ENCODE peak calls at places on chromosomes 5 and 9, in five cellular contexts. E, T, H, C and S are unnamed samples.

GRCh38 chr5:135129307-135129706 is 95.3 kb upstream of the PITX1 start:
- DNase-seq in H (no peak), E (no peak), C (no peak), T (no peak), S (no peak)

GRCh38 chr5:158451203-158451982 is 592.4 kb upstream of the CLINT1 start:
- DNase-seq in C (peak; percentile 86), H (no peak), E (peak; percentile 67), T (no peak), S (peak; percentile 89)

GRCh38 chr5:55205001-55205400 is 22.1 kb downstream of the MCIDAS start:
- DNase-seq in T (no peak), C (no peak), H (no peak), E (no peak), S (no peak)

GRCh38 chr5:77550416-77550815 is 58.3 kb upstream of the WDR41 start:
- DNase-seq in C (peak; percentile 21), E (no peak), T (no peak), H (no peak), S (peak; percentile 14)

GRCh38 chr9:73370053-73370452 is 218.4 kb downstream of the ANXA1 start:
- DNase-seq in E (no peak), C (no peak), T (peak; percentile 64), H (no peak), S (peak; percentile 29)

GRCh38 chr9:19020886-19021285 is 12.1 kb downstream of the SAXO1 start:
- DNase-seq in T (no peak), H (no peak), C (no peak), E (no peak), S (no peak)

GRCh38 chr9:105114956-105115728 is 129.3 kb upstream of the SLC44A1 start:
- DNase-seq in E (peak; percentile 37), C (no peak), H (no peak), T (no peak), S (no peak)

GRCh38 chr5:5271606-5272321 is 131.6 kb downstream of the ADAMTS16 start:
- DNase-seq in H (no peak), C (no peak), E (no peak), T (no peak), S (no peak)

GRCh38 chr9:132214027-132214622 is 52.3 kb downstream of the NTNG2 start:
- DNase-seq in H (no peak), T (no peak), E (peak; percentile 61), C (peak; percentile 89), S (peak; percentile 79)

GRCh38 chr5:7397005-7397546 is 1.1 kb downstream of the ADCY2 start:
- DNase-seq in C (peak; percentile 32), E (no peak), H (no peak), T (no peak), S (peak; percentile 14)

GRCh38 chr9:113309204-113309813 is 6.1 kb upstream of the RNF183 start:
- DNase-seq in C (peak; percentile 73), E (peak; percentile 70), H (peak; percentile 53), T (peak; percentile 36), S (peak; percentile 57)
- TF ChIP-seq CTCF in C (peak; percentile 85), E (peak; percentile 85), H (peak; percentile 72), T (peak; percentile 90), S (peak; percentile 90)

DNA sequence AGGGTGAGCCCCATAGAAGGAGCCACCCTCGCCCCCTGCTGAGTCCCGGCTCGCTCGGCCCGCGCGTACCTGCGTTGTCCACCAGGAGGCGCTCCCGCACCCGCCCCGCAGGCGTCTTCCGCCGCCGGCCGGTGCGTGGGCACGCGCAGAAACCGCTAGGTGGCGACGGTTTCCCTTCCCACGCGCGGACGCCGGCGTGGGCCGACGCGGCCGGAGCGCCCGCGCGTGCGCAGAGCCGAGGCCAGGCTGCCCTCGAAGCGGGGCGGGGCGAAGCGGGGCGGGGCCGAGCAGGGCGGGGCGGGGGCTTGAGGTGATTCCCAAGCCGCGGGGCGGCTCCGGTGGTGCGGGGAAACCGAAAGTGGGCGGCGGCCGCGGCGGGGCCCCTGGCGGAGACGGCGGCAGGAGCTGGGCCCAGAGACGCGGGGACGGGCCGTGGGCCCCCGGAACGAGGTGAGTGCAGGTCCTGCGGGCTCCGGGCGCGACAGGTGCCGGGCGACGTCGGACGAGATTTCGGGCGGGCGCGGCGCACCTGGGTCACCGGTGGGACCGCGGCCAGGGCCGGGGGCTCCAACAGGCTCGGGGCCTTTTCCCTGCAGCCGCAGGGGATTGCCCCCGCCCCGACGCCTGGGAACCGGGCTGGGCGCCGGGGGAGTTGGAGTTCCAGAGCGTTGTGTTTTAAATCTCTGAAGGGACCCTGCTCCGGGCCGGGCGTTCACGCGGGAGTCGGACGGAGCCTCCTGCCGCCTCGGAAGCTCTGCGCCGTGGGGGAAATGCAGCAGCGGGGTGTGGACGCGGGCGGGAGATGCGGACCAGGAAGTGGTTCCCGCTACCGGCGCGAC is at the start of gene TDRD7:
- DNase-seq in C (peak; percentile 77), T (peak; percentile 97), E (peak; percentile 73), H (peak; percentile 65), S (peak; percentile 71)
- H3K4me3 ChIP-seq in C (peak within 1 kb of the TSS; percentile 77), T (peak within 1 kb of the TSS; percentile 82), E (peak within 1 kb of the TSS; percentile 84), H (peak within 1 kb of the TSS; percentile 83), S (peak within 1 kb of the TSS; percentile 64)

DNA sequence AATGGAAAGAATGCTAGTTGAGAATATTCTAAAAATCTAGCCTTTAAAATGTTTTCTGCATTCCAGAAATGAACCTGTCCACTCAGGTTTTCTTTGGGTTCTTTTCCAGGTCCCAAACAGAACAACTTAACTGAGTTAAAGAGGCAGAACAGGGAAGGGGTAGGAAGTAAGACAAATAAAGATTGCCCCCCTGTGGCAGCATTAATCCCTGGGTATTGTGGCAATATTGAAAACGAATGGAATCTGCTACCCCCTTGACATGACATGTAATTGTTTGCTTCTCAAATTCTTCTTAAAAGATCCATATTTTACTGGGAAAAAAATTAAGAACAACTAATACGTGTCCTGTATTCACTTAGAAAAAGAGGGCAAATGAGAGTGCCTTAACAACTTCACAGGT is 9.3 kb upstream of the RBM22 start:
- DNase-seq in H (no peak), T (peak; percentile 22), E (peak; percentile 19), C (no peak), S (no peak)
- TF ChIP-seq CTCF in H (peak; percentile 49), T (peak; percentile 49), E (peak; percentile 26), C (peak; percentile 31), S (peak; percentile 23)

DNA sequence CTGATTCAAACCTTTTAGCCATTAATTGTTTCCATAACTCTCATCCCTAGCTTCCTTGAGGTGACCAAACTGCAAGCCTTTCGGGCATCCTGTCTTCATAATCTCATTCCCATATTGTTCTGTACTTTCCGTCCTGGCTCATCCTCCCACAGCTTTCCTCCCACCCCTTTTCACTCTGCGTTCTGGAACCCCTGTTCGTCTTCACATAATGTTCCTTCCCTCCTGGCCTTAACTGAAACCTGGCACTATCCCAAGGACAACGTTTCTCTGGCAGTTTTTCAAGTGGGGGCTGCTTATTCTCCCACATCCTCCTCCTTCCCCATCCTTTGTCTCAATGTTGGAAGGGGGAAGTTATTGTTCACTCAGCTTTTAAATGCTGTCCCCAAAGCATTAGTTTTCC is 1.5 kb downstream of the ZNF189 start:
- DNase-seq in H (no peak), E (no peak), T (peak; percentile 11), C (peak; percentile 10), S (peak; percentile 42)
- H3K4me3 ChIP-seq in H (peak overlapping the region; percentile 90), E (peak overlapping the region; percentile 85), T (peak overlapping the region; percentile 79), C (peak overlapping the region; percentile 83), S (peak overlapping the region; percentile 77)

GRCh38 chr5:152140391-152140790 is 215.7 kb upstream of the GLRA1 start:
- DNase-seq in E (no peak), C (no peak), T (no peak), H (no peak), S (no peak)

GRCh38 chr5:152144556-152144955 is 219.9 kb upstream of the GLRA1 start:
- DNase-seq in C (no peak), T (no peak), H (no peak), E (no peak), S (no peak)

GRCh38 chr5:152146566-152146965 is 221.9 kb upstream of the GLRA1 start:
- DNase-seq in H (no peak), T (no peak), E (no peak), C (no peak), S (no peak)

DNA sequence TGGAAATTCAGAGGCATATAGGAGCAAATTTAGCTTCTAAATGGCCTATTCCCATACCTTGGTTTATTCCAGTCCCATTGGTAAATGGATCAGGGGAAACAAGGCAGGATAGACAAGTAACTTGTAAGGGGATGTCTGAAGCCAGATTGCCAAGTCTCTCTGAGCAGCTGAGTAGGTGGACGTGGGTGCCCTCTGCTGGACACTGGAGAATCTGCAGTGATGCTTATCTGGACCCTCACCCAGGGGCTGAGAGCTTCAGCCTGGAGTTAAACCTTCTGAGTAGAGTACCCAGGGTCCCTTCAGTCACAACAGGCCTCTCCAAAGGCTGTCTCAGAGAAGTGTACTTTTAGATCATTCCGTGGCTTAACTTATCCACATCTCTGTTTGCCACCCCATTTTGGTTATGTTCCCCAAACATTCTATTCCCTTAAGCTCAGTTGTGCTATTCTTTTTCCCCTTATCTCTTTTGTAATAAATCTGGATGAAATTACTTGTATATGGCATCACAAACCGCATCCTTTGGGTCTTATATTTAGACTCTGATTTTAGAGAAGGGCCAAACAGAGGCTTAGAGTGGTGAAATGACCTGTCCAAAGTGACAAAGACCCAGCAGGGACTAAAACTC is 218.3 kb upstream of the GLRA1 start:
- DNase-seq in E (peak; percentile 67), C (peak; percentile 68), T (peak; percentile 70), H (peak; percentile 43), S (peak; percentile 57)
- TF ChIP-seq CTCF in E (peak; percentile 97), C (peak; percentile 91), T (peak; percentile 76), H (peak; percentile 84), S (peak; percentile 84)

DNA sequence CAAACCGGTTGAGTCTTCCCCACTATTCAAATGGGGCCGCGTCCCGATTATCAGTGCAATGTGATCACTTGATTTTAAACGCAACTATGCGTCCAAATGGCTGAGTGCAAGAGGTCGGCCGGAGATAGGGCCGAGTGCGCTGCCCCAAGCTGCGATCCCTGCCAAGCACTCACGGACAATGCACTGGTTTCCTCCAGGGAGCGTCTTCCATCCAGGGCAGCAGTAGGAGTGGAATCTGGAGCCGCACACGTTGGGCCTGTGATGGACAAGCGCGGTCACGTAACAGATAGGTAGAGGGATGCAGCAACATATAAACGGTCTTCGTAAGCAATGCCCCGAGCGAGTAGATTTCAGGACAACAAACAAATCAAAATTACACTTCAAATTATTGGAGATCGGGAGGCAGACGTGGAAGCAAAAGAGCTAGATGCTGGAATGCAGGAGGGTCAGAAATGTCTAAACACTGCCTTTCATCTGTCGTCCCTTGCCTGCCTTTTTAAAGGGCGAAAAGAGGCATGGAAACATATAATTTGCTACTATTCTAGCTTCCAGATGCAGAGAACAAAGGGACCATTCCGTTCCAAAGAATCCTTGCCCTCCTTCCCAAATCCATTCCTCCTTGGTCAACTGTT is 1.7 kb downstream of the FBN2 start:
- DNase-seq in H (no peak), T (no peak), C (no peak), E (peak; percentile 8), S (no peak)
- H3K4me3 ChIP-seq in H (no peak overlapping the region), T (no peak overlapping the region), C (peak overlapping the region; percentile 68), E (peak overlapping the region; percentile 68), S (peak overlapping the region; percentile 72)